ENCODE peak calls at places on chromosomes 3 and 15, in nine cellular contexts. R, S, A, G, L, D, Q, M and C are unnamed samples.

GRCh38 chr15:25250906-25251622 is 187.8 kb downstream of the UBE3A start:
- DNase-seq in R (no peak), S (no peak), A (no peak), G (no peak), L (no peak), D (no peak), Q (no peak), M (no peak), C (no peak)

GRCh38 chr3:188978772-188979171 is 193.0 kb upstream of the TPRG1 start:
- DNase-seq in R (no peak), S (no peak), A (no peak), G (no peak), L (no peak), D (no peak), Q (peak), M (peak), C (peak)

GRCh38 chr15:44812029-44812517 is 75.7 kb downstream of the TRIM69 start:
- DNase-seq in R (no peak), S (peak), A (no peak), G (no peak), L (no peak), D (no peak), Q (no peak), M (no peak), C (no peak)

GRCh38 chr3:149971403-149972075 is 844 bp upstream of the PFN2 start:
- DNase-seq in R (no peak), S (peak), A (peak), G (peak), L (peak), D (peak), Q (peak), M (peak), C (peak)

GRCh38 chr3:151584603-151585002 is 123.7 kb upstream of the IGSF10 start:
- DNase-seq in R (peak), S (no peak), A (no peak), G (no peak), L (no peak), D (peak), Q (peak), M (no peak), C (no peak)

GRCh38 chr3:14885307-14885706 is 62.1 kb upstream of the NR2C2 start:
- DNase-seq in R (no peak), S (no peak), A (no peak), G (no peak), L (no peak), D (no peak), Q (no peak), M (no peak), C (no peak)

GRCh38 chr15:59656935-59657634 is at the start of gene GTF2A2:
- DNase-seq in R (peak), S (peak), A (peak), G (peak), L (peak), D (peak), Q (peak), M (peak), C (peak)

GRCh38 chr3:148360046-148360445 is 337.7 kb upstream of the AGTR1 start:
- DNase-seq in R (no peak), S (no peak), A (no peak), G (no peak), L (no peak), D (no peak), Q (no peak), M (peak), C (peak)

GRCh38 chr15:79090487-79091203 is at the start of gene RASGRF1:
- DNase-seq in R (no peak), S (no peak), A (no peak), G (no peak), L (no peak), D (peak), Q (no peak), M (no peak), C (no peak)

GRCh38 chr3:181888234-181888633 is 176.5 kb downstream of the SOX2 start:
- DNase-seq in R (no peak), S (no peak), A (no peak), G (no peak), L (no peak), D (no peak), Q (no peak), M (no peak), C (no peak)

GRCh38 chr3:194675081-194675640 is 3.2 kb upstream of the LSG1 start:
- DNase-seq in R (no peak), S (no peak), A (peak), G (no peak), L (no peak), D (peak), Q (peak), M (no peak), C (no peak)

GRCh38 chr3:187808466-187809291 is 63.4 kb upstream of the BCL6 start:
- DNase-seq in R (peak), S (no peak), A (no peak), G (no peak), L (no peak), D (peak), Q (no peak), M (no peak), C (no peak)

GRCh38 chr3:105827959-105828358 is 40.9 kb downstream of the CBLB start:
- DNase-seq in R (peak), S (no peak), A (no peak), G (no peak), L (no peak), D (peak), Q (peak), M (peak), C (peak)

GRCh38 chr3:72102057-72102711 is 317.2 kb upstream of the PROK2 start:
- DNase-seq in R (no peak), S (no peak), A (no peak), G (no peak), L (no peak), D (peak), Q (no peak), M (no peak), C (no peak)

GRCh38 chr3:50157821-50158556 is 2.9 kb downstream of the SEMA3F start:
- DNase-seq in R (no peak), S (no peak), A (no peak), G (no peak), L (no peak), D (peak), Q (peak), M (no peak), C (no peak)

GRCh38 chr15:31353931-31354330 is 27.3 kb downstream of the KLF13 start:
- DNase-seq in R (no peak), S (no peak), A (no peak), G (no peak), L (no peak), D (no peak), Q (no peak), M (peak), C (no peak)

GRCh38 chr15:69609776-69610175 is 157.2 kb downstream of the RPLP1 start:
- DNase-seq in R (no peak), S (no peak), A (no peak), G (no peak), L (no peak), D (no peak), Q (no peak), M (no peak), C (no peak)

GRCh38 chr3:62252614-62253147 is 120.7 kb downstream of the FEZF2 start:
- DNase-seq in R (no peak), S (no peak), A (no peak), G (no peak), L (no peak), D (no peak), Q (peak), M (peak), C (peak)

GRCh38 chr3:64417816-64418215 is 192.6 kb upstream of the PRICKLE2 start:
- DNase-seq in R (peak), S (no peak), A (no peak), G (no peak), L (no peak), D (no peak), Q (peak), M (peak), C (peak)

GRCh38 chr15:89406218-89406716 is 71.6 kb upstream of the POLG start:
- DNase-seq in R (no peak), S (no peak), A (no peak), G (no peak), L (no peak), D (no peak), Q (no peak), M (no peak), C (no peak)

GRCh38 chr3:5053021-5053831 is 68.9 kb upstream of the ARL8B start:
- DNase-seq in R (no peak), S (no peak), A (no peak), G (no peak), L (no peak), D (peak), Q (no peak), M (no peak), C (peak)

GRCh38 chr3:110101361-110101760 is 764.0 kb upstream of the DPPA4 start:
- DNase-seq in R (no peak), S (no peak), A (no peak), G (no peak), L (no peak), D (no peak), Q (peak), M (no peak), C (no peak)

GRCh38 chr3:13584901-13585300 is 36.0 kb downstream of the FBLN2 start:
- DNase-seq in R (no peak), S (no peak), A (no peak), G (no peak), L (no peak), D (no peak), Q (no peak), M (no peak), C (no peak)

GRCh38 chr15:41695750-41696436 is 35.7 kb downstream of the MGA start:
- DNase-seq in R (no peak), S (no peak), A (peak), G (peak), L (no peak), D (peak), Q (peak), M (peak), C (peak)

GRCh38 chr15:34318277-34319079 is 19.1 kb downstream of the SLC12A6 start:
- DNase-seq in R (no peak), S (no peak), A (no peak), G (no peak), L (no peak), D (peak), Q (peak), M (peak), C (no peak)

GRCh38 chr15:91114301-91114700 is 14.2 kb downstream of the SV2B start:
- DNase-seq in R (no peak), S (no peak), A (no peak), G (no peak), L (no peak), D (no peak), Q (no peak), M (no peak), C (no peak)

GRCh38 chr15:60583946-60584345 is 105.0 kb upstream of the ICE2 start:
- DNase-seq in R (no peak), S (no peak), A (no peak), G (no peak), L (no peak), D (no peak), Q (no peak), M (no peak), C (no peak)

GRCh38 chr3:139016430-139017048 is 4.2 kb downstream of the PRR23B start:
- DNase-seq in R (no peak), S (no peak), A (no peak), G (no peak), L (no peak), D (no peak), Q (peak), M (no peak), C (no peak)

GRCh38 chr15:80615361-80615736 is 79.8 kb upstream of the ABHD17C start:
- DNase-seq in R (no peak), S (no peak), A (no peak), G (no peak), L (no peak), D (no peak), Q (no peak), M (no peak), C (no peak)

GRCh38 chr15:101283931-101284330 is 6.6 kb upstream of the SELENOS start:
- DNase-seq in R (no peak), S (no peak), A (no peak), G (no peak), L (no peak), D (no peak), Q (no peak), M (no peak), C (no peak)

GRCh38 chr3:40366203-40367162 is 20.5 kb upstream of the ENTPD3 start:
- DNase-seq in R (no peak), S (no peak), A (no peak), G (no peak), L (no peak), D (no peak), Q (peak), M (no peak), C (no peak)

GRCh38 chr3:140505256-140505655 is 172.6 kb upstream of the TRIM42 start:
- DNase-seq in R (peak), S (peak), A (no peak), G (no peak), L (no peak), D (no peak), Q (peak), M (no peak), C (peak)

GRCh38 chr15:71251548-71252035 is 136.3 kb downstream of the THSD4 start:
- DNase-seq in R (no peak), S (no peak), A (no peak), G (no peak), L (no peak), D (no peak), Q (no peak), M (no peak), C (no peak)

GRCh38 chr3:185555101-185555501 is 2.7 kb upstream of the LIPH start:
- DNase-seq in R (no peak), S (no peak), A (no peak), G (no peak), L (no peak), D (no peak), Q (no peak), M (no peak), C (peak)

GRCh38 chr15:65416845-65417416 is 5.8 kb downstream of the IGDCC4 start:
- DNase-seq in R (no peak), S (no peak), A (no peak), G (no peak), L (no peak), D (no peak), Q (no peak), M (peak), C (no peak)